ENCODE peak calls at places on chromosomes 3 and 15, in four cellular contexts. W is H1, K is K562, Y is GM12878. N is an unnamed sample.

GRCh38 chr3:35965908-35966307 is 326.6 kb downstream of the ARPP21 start:
- DNase-seq in W (no peak), K (no peak), Y (no peak), N (no peak)

GRCh38 chr15:90213123-90213817 is 12.1 kb downstream of the SEMA4B start:
- DNase-seq in W (no peak), K (no peak), Y (no peak), N (no peak)

GRCh38 chr15:31483053-31483923 is 156.7 kb downstream of the KLF13 start:
- DNase-seq in W (peak), K (no peak), Y (no peak), N (no peak)

GRCh38 chr3:50269977-50270413 is 1.0 kb downstream of the SEMA3B start:
- DNase-seq in W (no peak), K (no peak), Y (no peak), N (no peak)

GRCh38 chr3:194957743-194958240 is 272.1 kb downstream of the FAM43A start:
- DNase-seq in W (no peak), K (no peak), Y (no peak), N (no peak)

GRCh38 chr3:25582242-25582641 is 82.5 kb downstream of the TOP2B start:
- DNase-seq in W (no peak), K (peak), Y (no peak), N (no peak)

GRCh38 chr3:105965384-105965783 is 96.6 kb upstream of the CBLB start:
- DNase-seq in W (no peak), K (no peak), Y (no peak), N (no peak)

GRCh38 chr3:128050597-128050996 is 1.6 kb upstream of the SEC61A1 start:
- DNase-seq in W (no peak), K (no peak), Y (no peak), N (no peak)

GRCh38 chr3:16090013-16090412 is 84.5 kb upstream of the GALNT15 start:
- DNase-seq in W (no peak), K (no peak), Y (no peak), N (no peak)

GRCh38 chr15:70589221-70589620 is 174.1 kb downstream of the UACA start:
- DNase-seq in W (no peak), K (no peak), Y (no peak), N (no peak)

GRCh38 chr3:60282840-60283239 is 968.4 kb downstream of the FHIT start:
- DNase-seq in W (no peak), K (no peak), Y (no peak), N (no peak)

GRCh38 chr3:14870564-14871060 is 51.9 kb downstream of the FGD5 start:
- DNase-seq in W (no peak), K (no peak), Y (no peak), N (no peak)

GRCh38 chr3:117439812-117440211 is 730.2 kb downstream of the TUSC7 start:
- DNase-seq in W (no peak), K (no peak), Y (no peak), N (no peak)

GRCh38 chr3:48798998-48799397 is 48.7 kb downstream of the PRKAR2A start:
- DNase-seq in W (no peak), K (no peak), Y (no peak), N (no peak)
- TF ChIP-seq EGR1 in W (no peak), K (no peak), Y (no peak), N (no peak)

DNA sequence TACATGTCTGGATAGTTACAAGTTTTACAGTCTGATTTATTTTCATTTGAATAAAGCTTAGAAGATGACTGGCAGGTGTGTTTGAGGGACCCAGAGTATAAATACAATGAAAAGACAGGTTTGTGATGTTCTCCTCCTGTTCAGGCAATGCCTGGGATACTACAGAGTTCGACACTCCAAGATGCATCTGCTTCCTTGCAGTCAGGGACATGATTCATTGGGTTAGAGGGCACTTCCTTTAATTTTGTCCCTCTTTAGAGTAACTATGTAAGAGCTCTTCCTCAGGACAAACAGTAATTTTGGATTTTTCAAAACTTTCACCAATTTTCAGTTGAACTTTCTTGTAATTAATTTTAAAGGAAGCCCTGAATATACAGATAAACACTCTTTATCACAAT is 102.0 kb downstream of the LMLN start:
- DNase-seq in W (no peak), K (no peak), Y (no peak), N (no peak)
- TF ChIP-seq EGR1 in W (no peak), K (no peak), Y (no peak), N (no peak)

DNA sequence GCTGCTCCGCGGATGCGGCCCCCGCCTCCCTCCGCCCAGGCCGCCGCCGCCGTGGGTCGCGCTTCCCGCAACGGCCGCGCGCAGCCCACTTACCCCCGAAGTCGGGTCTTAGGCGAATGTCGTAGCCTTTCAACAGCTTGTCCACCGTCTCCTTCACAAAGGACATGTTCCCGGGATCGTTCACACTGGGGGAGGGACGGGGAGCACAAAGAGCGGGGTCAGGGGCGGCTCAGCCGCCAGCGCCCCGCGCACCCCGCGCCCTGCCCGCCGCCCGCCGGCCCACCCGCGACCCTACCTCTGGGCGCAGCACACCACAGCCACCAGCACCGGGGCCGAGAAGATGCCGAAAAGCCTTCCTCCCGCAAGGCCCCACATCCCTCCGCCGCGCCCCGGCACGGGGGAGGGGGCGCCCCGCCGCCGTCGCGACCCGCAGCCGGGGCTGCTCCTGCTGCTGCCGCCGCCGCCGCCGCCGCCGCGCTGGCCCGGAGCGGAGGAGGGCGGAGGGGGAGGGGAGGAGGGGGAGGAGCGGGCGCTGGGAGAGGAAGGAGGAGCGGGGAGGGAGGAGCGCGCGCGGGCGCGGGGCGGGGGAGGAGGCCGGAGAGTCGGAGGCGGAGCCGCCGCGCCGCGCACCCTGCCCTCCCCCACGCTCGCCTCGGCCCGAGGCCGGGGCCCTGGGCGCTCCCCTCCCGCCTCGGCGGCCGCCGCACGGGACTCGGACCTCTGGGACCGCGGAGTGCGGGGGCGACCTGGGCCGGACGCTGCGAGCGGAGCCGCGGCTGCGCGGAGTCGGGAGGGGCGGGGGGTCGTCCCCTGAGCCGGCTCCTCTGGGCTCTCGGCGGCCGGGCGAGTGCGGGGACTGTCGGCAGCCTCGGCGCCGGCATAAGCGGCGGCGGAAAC is at the start of gene GABRB3:
- DNase-seq in W (peak), K (no peak), Y (no peak), N (no peak)
- TF ChIP-seq EGR1 in W (peak), K (no peak), Y (no peak), N (no peak)

DNA sequence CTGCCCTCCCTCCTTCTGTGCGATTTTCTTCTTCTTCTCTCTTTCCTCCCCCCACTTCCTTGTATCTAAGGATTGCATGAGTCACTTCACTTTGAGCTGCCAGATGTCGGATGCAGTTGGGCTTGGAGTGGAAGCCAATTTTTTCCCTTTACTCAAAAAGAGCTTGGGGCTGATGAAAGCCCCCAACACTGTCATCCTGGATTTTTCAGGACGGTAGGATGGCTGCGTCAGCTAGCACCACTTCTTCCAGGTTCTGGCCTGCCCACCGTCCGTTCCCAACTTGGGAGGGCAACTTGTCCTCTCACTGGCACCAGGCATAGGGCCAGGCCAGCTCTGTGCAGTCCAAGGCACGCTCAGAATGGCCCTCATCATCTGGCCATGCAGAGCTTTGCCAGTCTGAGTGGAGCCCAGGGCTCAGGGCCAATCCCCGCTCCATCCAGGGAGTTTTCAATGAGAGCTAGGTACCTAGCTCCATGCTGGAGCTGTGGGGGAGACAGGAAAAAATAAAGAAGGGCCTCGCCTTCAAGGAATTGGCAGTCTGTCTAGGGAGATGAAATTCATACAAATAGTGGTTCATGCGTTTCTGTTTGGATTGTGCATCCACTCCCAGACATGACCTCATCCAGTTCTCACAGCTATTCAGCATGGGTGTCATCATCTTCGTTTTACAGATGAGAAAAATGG is 47.7 kb upstream of the INSYN1 start:
- DNase-seq in W (no peak), K (no peak), Y (no peak), N (no peak)
- TF ChIP-seq EGR1 in W (no peak), K (no peak), Y (no peak), N (no peak)

GRCh38 chr15:65396283-65396964 is 18.6 kb upstream of the IGDCC3 start:
- DNase-seq in W (peak), K (no peak), Y (no peak), N (no peak)
- TF ChIP-seq EGR1 in W (no peak), K (no peak), Y (no peak), N (no peak)

GRCh38 chr3:38966956-38967795 is 84.6 kb downstream of the SCN11A start:
- DNase-seq in W (no peak), K (no peak), Y (no peak), N (no peak)
- TF ChIP-seq EGR1 in W (no peak), K (no peak), Y (no peak), N (no peak)

DNA sequence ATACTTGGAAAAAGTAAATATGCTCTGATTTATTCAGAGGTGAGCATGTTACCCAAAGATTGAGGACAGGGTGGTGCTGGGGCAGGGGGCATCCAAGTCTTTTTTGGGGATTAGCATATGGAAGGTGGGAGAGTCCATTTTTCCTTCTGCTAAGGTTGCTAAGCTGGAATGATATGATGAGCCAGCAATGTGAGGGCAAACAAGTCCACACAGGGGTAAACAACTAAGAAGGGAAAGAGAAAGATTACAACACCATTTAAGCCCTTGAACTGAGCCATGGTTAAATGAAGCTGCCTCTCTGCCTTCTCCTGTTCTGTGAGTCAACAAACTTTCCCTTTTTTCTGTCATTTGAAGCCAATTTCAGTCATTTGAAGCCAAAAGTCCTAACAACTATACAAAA is 89.0 kb downstream of the RPL22L1 start:
- DNase-seq in W (no peak), K (no peak), Y (no peak), N (no peak)
- TF ChIP-seq EGR1 in W (no peak), K (no peak), Y (no peak), N (no peak)